ENCODE peak calls at places on chromosomes 16 and 17, in five cellular contexts. A is ascending aorta, Z is fibroblast of mammary gland, L is WTC11, N is nephron progenitor cell. G is an unnamed sample.

GRCh38 chr16:11994187-11995119 is 17.9 kb downstream of the SNX29 start:
- DNase-seq in A (peak; percentile 17), Z (no peak), L (no peak), N (no peak), G (no peak)

GRCh38 chr16:68232335-68232734 is 3.6 kb downstream of the ESRP2 start:
- DNase-seq in A (no peak), Z (no peak), L (no peak), N (no peak), G (no peak)

GRCh38 chr17:57264776-57265175 is 8.5 kb downstream of the MSI2 start:
- DNase-seq in A (no peak), Z (no peak), L (no peak), N (no peak), G (no peak)

GRCh38 chr17:41324180-41325075 is 8.9 kb upstream of the KRTAP17-1 start:
- DNase-seq in A (no peak), Z (peak; percentile 8), L (peak; percentile 63), N (no peak), G (no peak)

GRCh38 chr16:81585785-81586184 is 141.2 kb downstream of the CMIP start:
- DNase-seq in A (no peak), Z (no peak), L (peak; percentile 50), N (no peak), G (no peak)

GRCh38 chr17:65092262-65092661 is 35.7 kb upstream of the GNA13 start:
- DNase-seq in A (no peak), Z (peak; percentile 88), L (no peak), N (no peak), G (no peak)

GRCh38 chr17:78805301-78805700 is 23.2 kb upstream of the CYTH1 start:
- DNase-seq in A (no peak), Z (no peak), L (no peak), N (no peak), G (no peak)

GRCh38 chr16:70695351-70696070 is 9.7 kb upstream of the MTSS2 start:
- DNase-seq in A (no peak), Z (no peak), L (no peak), N (no peak), G (no peak)

GRCh38 chr16:50666658-50667496 is 14.2 kb downstream of the SNX20 start:
- DNase-seq in A (no peak), Z (no peak), L (peak; percentile 22), N (no peak), G (no peak)

GRCh38 chr16:5581963-5582362 is 484.4 kb upstream of the EEF2KMT start:
- DNase-seq in A (no peak), Z (no peak), L (no peak), N (peak; percentile 18), G (peak; percentile 29)

GRCh38 chr16:80971814-80972213 is 34.9 kb downstream of the CMC2 start:
- DNase-seq in A (no peak), Z (no peak), L (no peak), N (no peak), G (peak; percentile 75)

GRCh38 chr17:18988546-18989173 is 15.9 kb downstream of the FAM83G start:
- DNase-seq in A (no peak), Z (no peak), L (no peak), N (no peak), G (no peak)

GRCh38 chr17:63434951-63435571 is 11.0 kb downstream of the CYB561 start:
- DNase-seq in A (peak; percentile 39), Z (peak; percentile 57), L (peak; percentile 43), N (no peak), G (no peak)

GRCh38 chr16:718389-718788 is 2.6 kb upstream of the ANTKMT start:
- DNase-seq in A (no peak), Z (no peak), L (no peak), N (no peak), G (no peak)

GRCh38 chr16:720990-721764 is at the start of gene ANTKMT:
- DNase-seq in A (no peak), Z (peak; percentile 58), L (peak; percentile 97), N (peak; percentile 93), G (peak; percentile 91)

GRCh38 chr16:718922-719321 is 2.0 kb upstream of the ANTKMT start:
- DNase-seq in A (no peak), Z (no peak), L (no peak), N (no peak), G (no peak)

GRCh38 chr16:720507-720989 is 398 bp upstream of the ANTKMT start:
- DNase-seq in A (no peak), Z (peak; percentile 69), L (peak; percentile 60), N (peak; percentile 68), G (peak; percentile 78)

GRCh38 chr16:719815-720506 is 985 bp upstream of the ANTKMT start:
- DNase-seq in A (no peak), Z (no peak), L (no peak), N (no peak), G (no peak)
- TF ChIP-seq CTCF in A (no peak), Z (peak; percentile 25), L (no peak), N (no peak), G (no peak)

GRCh38 chr16:28528463-28528867 is 10.3 kb downstream of the NUPR1 start:
- DNase-seq in A (no peak), Z (no peak), L (no peak), N (no peak), G (no peak)
- TF ChIP-seq CTCF in A (no peak), Z (no peak), L (no peak), N (no peak), G (no peak)

GRCh38 chr16:30380072-30380471 is 2.3 kb downstream of the SEPTIN1 start:
- DNase-seq in A (no peak), Z (no peak), L (no peak), N (no peak), G (no peak)

GRCh38 chr16:30379165-30379783 is 3.1 kb downstream of the SEPTIN1 start:
- DNase-seq in A (no peak), Z (no peak), L (no peak), N (no peak), G (no peak)

GRCh38 chr16:30377050-30377811 is 2.6 kb downstream of the MYL11 start:
- DNase-seq in A (no peak), Z (no peak), L (no peak), N (no peak), G (no peak)

GRCh38 chr16:30377812-30378235 is 3.2 kb downstream of the MYL11 start:
- DNase-seq in A (peak; percentile 80), Z (peak; percentile 89), L (peak; percentile 89), N (peak; percentile 82), G (peak; percentile 86)

DNA sequence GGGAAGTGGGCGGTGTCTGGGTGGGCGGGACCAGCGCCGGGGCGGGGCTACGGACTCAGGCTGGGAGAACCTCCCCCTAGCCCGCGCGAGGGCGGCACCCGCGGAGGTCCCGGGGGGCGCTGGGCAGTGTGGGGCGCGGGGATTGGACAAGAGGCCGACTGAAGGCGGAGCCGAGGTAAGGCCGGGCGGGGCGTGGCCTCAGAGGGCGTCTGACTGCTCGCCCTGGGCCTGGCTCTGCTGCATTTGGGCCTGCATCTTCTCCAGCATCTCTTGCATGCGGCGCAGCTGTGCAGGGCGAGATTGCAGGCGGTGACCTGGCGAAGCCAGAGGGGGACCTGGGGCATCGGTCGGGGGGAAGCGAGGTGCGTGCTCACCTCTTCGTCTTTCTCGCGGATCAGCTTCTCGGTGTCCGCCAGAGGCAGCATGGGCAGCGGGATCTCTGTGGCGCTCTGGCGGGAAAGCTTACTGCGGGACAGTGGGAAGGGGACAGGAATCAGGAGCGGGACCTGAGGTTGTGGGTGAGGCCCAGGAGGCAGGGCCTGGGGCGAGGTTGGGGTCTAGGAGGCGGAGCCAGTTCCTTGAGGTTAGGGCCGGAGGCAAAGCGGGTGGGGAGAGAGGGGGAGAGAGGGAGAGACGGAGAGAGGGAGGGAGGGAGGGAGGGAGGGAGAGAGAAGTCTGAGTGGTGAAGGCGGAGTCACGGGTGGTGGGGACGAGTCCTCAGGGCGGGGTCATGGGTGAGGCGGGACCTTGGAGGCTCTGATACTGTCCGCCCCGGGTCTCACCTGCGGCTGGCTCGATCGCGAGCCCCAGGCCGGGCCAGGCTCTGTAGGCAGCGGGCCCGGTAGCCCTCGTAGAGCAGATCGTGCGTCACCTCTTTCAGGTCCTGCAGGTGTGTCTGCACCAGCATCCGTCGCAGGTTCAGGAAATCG is 3.9 kb downstream of the SEPTIN1 start:
- DNase-seq in A (peak; percentile 96), Z (peak; percentile 95), L (peak; percentile 100), N (peak; percentile 100), G (peak; percentile 100)
- TF ChIP-seq CTCF in A (no peak), Z (peak; percentile 14), L (no peak), N (no peak), G (peak; percentile 13)

GRCh38 chr16:84502075-84502474 is 2.4 kb downstream of the MEAK7 start:
- DNase-seq in A (no peak), Z (no peak), L (no peak), N (no peak), G (no peak)

GRCh38 chr16:84503751-84504395 is 586 bp downstream of the MEAK7 start:
- DNase-seq in A (no peak), Z (peak; percentile 43), L (peak; percentile 11), N (no peak), G (no peak)

GRCh38 chr16:84502581-84502980 is 1.9 kb downstream of the MEAK7 start:
- DNase-seq in A (no peak), Z (peak; percentile 41), L (peak; percentile 2), N (no peak), G (no peak)

GRCh38 chr16:84505249-84506156 is 1.0 kb upstream of the MEAK7 start:
- DNase-seq in A (no peak), Z (no peak), L (peak; percentile 10), N (no peak), G (no peak)

DNA sequence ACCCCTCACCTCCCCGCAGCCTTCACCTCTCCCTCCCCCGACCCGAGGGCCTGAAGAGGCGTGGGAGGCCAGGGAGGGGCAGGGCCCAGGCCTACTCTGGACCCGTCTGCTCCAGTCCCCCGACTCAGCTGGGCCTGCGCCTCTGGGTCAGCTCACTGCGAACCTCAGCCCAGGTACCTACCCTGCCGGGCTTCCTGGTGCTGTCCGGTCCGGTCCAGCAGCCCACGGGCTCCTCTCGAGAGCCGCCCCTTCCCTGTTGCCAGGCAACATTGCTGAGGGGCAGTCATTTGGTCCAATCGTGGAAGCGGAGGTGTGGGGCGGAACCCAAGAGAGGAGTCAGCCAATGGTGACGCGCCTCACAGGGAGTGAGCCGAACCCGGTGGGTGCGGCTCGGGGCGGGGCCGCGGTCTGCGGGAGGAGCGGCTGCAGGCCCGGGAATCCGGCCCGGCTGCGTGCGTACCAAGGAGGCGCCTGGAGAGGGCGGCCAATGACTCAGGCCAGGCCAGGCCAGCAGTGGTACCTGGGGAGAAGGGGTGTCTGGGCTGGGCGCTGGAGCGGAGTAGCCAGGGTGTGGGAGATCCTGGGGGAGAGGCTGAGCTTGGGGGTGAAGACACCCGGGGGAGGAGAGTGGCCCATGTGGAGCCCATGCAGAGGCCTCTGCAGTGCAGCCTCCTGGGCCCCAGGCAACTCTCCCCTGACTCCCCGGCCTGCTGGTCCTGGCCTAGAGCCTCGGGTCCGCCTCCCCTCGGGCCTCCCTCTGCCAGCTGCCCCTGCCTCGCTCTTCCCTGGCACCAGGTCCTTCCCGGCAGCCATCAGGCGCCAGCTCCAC is at the start of gene MEAK7:
- DNase-seq in A (peak; percentile 97), Z (peak; percentile 97), L (peak; percentile 99), N (peak; percentile 99), G (peak; percentile 99)
- TF ChIP-seq CTCF in A (peak; percentile 5), Z (no peak), L (no peak), N (no peak), G (no peak)

GRCh38 chr16:21950782-21951521 is 2.2 kb upstream of the UQCRC2 start:
- DNase-seq in A (no peak), Z (peak; percentile 48), L (no peak), N (no peak), G (peak; percentile 19)

GRCh38 chr16:21943571-21943970 is 9.6 kb upstream of the UQCRC2 start:
- DNase-seq in A (no peak), Z (no peak), L (no peak), N (no peak), G (no peak)

GRCh38 chr16:21949713-21950260 is 3.4 kb upstream of the UQCRC2 start:
- DNase-seq in A (no peak), Z (no peak), L (no peak), N (no peak), G (no peak)

GRCh38 chr16:21952040-21952792 is 945 bp upstream of the UQCRC2 start:
- DNase-seq in A (no peak), Z (peak; percentile 70), L (peak; percentile 60), N (peak; percentile 60), G (peak; percentile 67)

GRCh38 chr16:21946889-21947635 is 6.1 kb upstream of the UQCRC2 start:
- DNase-seq in A (no peak), Z (no peak), L (no peak), N (no peak), G (no peak)
- TF ChIP-seq CTCF in A (no peak), Z (no peak), L (no peak), N (no peak), G (no peak)